ENCODE peak calls at places on chromosomes 1 and 21, in ten cellular contexts. One of them, this sample, is unnamed.

GRCh38 chr1:34994878-34995277 is 9.7 kb upstream of the TMEM35B start:
- DNase-seq in hepatocyte: no peak
- DNase-seq in A549: no peak
- DNase-seq in effector memory CD4-positive, alpha-beta T cell: no peak
- DNase-seq in Karpas-422: no peak
- DNase-seq in suprapubic skin: no peak
- DNase-seq in upper lobe of right lung: no peak
- DNase-seq in ovary: no peak
- DNase-seq in cardiac muscle cell: no peak
- DNase-seq in uterus: no peak
- DNase-seq in this sample: no peak

GRCh38 chr1:107914144-107914543 is 50.8 kb downstream of the VAV3 start:
- DNase-seq in ovary: no peak
- DNase-seq in A549: no peak
- DNase-seq in upper lobe of right lung: no peak
- DNase-seq in cardiac muscle cell: no peak
- DNase-seq in hepatocyte: no peak
- DNase-seq in Karpas-422: peak
- DNase-seq in uterus: no peak
- DNase-seq in effector memory CD4-positive, alpha-beta T cell: no peak
- DNase-seq in suprapubic skin: no peak
- DNase-seq in this sample: no peak

GRCh38 chr1:243495442-243496172 is 239.8 kb downstream of the SDCCAG8 start:
- DNase-seq in Karpas-422: no peak
- DNase-seq in A549: no peak
- DNase-seq in upper lobe of right lung: no peak
- DNase-seq in uterus: no peak
- DNase-seq in effector memory CD4-positive, alpha-beta T cell: no peak
- DNase-seq in hepatocyte: peak
- DNase-seq in ovary: no peak
- DNase-seq in suprapubic skin: no peak
- DNase-seq in cardiac muscle cell: no peak
- DNase-seq in this sample: no peak

GRCh38 chr1:147611021-147611426 is 59.3 kb downstream of the ACP6 start:
- DNase-seq in Karpas-422: no peak
- DNase-seq in ovary: no peak
- DNase-seq in effector memory CD4-positive, alpha-beta T cell: no peak
- DNase-seq in A549: no peak
- DNase-seq in cardiac muscle cell: no peak
- DNase-seq in suprapubic skin: no peak
- DNase-seq in uterus: no peak
- DNase-seq in hepatocyte: no peak
- DNase-seq in upper lobe of right lung: no peak
- DNase-seq in this sample: no peak

GRCh38 chr1:147643974-147644373 is 26.4 kb downstream of the ACP6 start:
- DNase-seq in uterus: no peak
- DNase-seq in effector memory CD4-positive, alpha-beta T cell: no peak
- DNase-seq in hepatocyte: no peak
- DNase-seq in A549: no peak
- DNase-seq in suprapubic skin: no peak
- DNase-seq in upper lobe of right lung: no peak
- DNase-seq in Karpas-422: no peak
- DNase-seq in ovary: no peak
- DNase-seq in cardiac muscle cell: no peak
- DNase-seq in this sample: no peak

GRCh38 chr1:153663211-153663610 is 4.7 kb downstream of the SNAPIN start:
- DNase-seq in A549: no peak
- DNase-seq in upper lobe of right lung: peak
- DNase-seq in Karpas-422: no peak
- DNase-seq in ovary: peak
- DNase-seq in suprapubic skin: peak
- DNase-seq in hepatocyte: no peak
- DNase-seq in cardiac muscle cell: no peak
- DNase-seq in effector memory CD4-positive, alpha-beta T cell: no peak
- DNase-seq in uterus: no peak
- DNase-seq in this sample: no peak

GRCh38 chr1:206495493-206496046 is 11.8 kb upstream of the RASSF5 start:
- DNase-seq in cardiac muscle cell: no peak
- DNase-seq in uterus: no peak
- DNase-seq in Karpas-422: no peak
- DNase-seq in effector memory CD4-positive, alpha-beta T cell: no peak
- DNase-seq in hepatocyte: no peak
- DNase-seq in suprapubic skin: no peak
- DNase-seq in A549: no peak
- DNase-seq in ovary: no peak
- DNase-seq in upper lobe of right lung: no peak
- DNase-seq in this sample: no peak

GRCh38 chr21:41953831-41954653 is at the start of gene C2CD2:
- DNase-seq in Karpas-422: no peak
- DNase-seq in upper lobe of right lung: peak
- DNase-seq in uterus: peak
- DNase-seq in cardiac muscle cell: peak
- DNase-seq in A549: peak
- DNase-seq in effector memory CD4-positive, alpha-beta T cell: no peak
- DNase-seq in suprapubic skin: no peak
- DNase-seq in ovary: peak
- DNase-seq in hepatocyte: peak
- DNase-seq in this sample: no peak

GRCh38 chr1:4057603-4058002 is 157.5 kb upstream of the C1orf174 start:
- DNase-seq in cardiac muscle cell: no peak
- DNase-seq in ovary: no peak
- DNase-seq in uterus: no peak
- DNase-seq in hepatocyte: no peak
- DNase-seq in Karpas-422: no peak
- DNase-seq in suprapubic skin: no peak
- DNase-seq in upper lobe of right lung: peak
- DNase-seq in effector memory CD4-positive, alpha-beta T cell: no peak
- DNase-seq in A549: no peak
- DNase-seq in this sample: no peak

GRCh38 chr1:151720974-151721787 is at the start of gene RIIAD1:
- DNase-seq in uterus: peak
- DNase-seq in A549: peak
- DNase-seq in effector memory CD4-positive, alpha-beta T cell: peak
- DNase-seq in ovary: peak
- DNase-seq in hepatocyte: peak
- DNase-seq in Karpas-422: peak
- DNase-seq in cardiac muscle cell: peak
- DNase-seq in upper lobe of right lung: no peak
- DNase-seq in suprapubic skin: no peak
- DNase-seq in this sample: no peak

GRCh38 chr1:117821782-117822447 is 107.5 kb downstream of the GDAP2 start:
- DNase-seq in A549: no peak
- DNase-seq in suprapubic skin: no peak
- DNase-seq in uterus: no peak
- DNase-seq in Karpas-422: no peak
- DNase-seq in upper lobe of right lung: no peak
- DNase-seq in effector memory CD4-positive, alpha-beta T cell: no peak
- DNase-seq in cardiac muscle cell: no peak
- DNase-seq in hepatocyte: peak
- DNase-seq in ovary: no peak
- DNase-seq in this sample: peak

GRCh38 chr1:87333692-87334347 is 5.1 kb downstream of the LMO4 start:
- DNase-seq in hepatocyte: no peak
- DNase-seq in uterus: no peak
- DNase-seq in A549: no peak
- DNase-seq in Karpas-422: no peak
- DNase-seq in effector memory CD4-positive, alpha-beta T cell: no peak
- DNase-seq in suprapubic skin: no peak
- DNase-seq in cardiac muscle cell: no peak
- DNase-seq in ovary: no peak
- DNase-seq in upper lobe of right lung: no peak
- DNase-seq in this sample: no peak

GRCh38 chr1:151720190-151720953 is 950 bp upstream of the RIIAD1 start:
- DNase-seq in cardiac muscle cell: peak
- DNase-seq in A549: no peak
- DNase-seq in uterus: no peak
- DNase-seq in upper lobe of right lung: no peak
- DNase-seq in Karpas-422: no peak
- DNase-seq in suprapubic skin: no peak
- DNase-seq in hepatocyte: no peak
- DNase-seq in effector memory CD4-positive, alpha-beta T cell: no peak
- DNase-seq in ovary: no peak
- DNase-seq in this sample: no peak

GRCh38 chr1:107936498-107937481 is 28.2 kb downstream of the VAV3 start:
- DNase-seq in ovary: no peak
- DNase-seq in upper lobe of right lung: no peak
- DNase-seq in suprapubic skin: peak
- DNase-seq in uterus: no peak
- DNase-seq in A549: no peak
- DNase-seq in hepatocyte: peak
- DNase-seq in effector memory CD4-positive, alpha-beta T cell: no peak
- DNase-seq in cardiac muscle cell: no peak
- DNase-seq in Karpas-422: peak
- DNase-seq in this sample: peak

GRCh38 chr1:225408249-225408648 is 19.6 kb downstream of the LBR start:
- DNase-seq in effector memory CD4-positive, alpha-beta T cell: no peak
- DNase-seq in suprapubic skin: no peak
- DNase-seq in Karpas-422: no peak
- DNase-seq in hepatocyte: no peak
- DNase-seq in uterus: no peak
- DNase-seq in A549: no peak
- DNase-seq in ovary: no peak
- DNase-seq in cardiac muscle cell: no peak
- DNase-seq in upper lobe of right lung: no peak
- DNase-seq in this sample: no peak

GRCh38 chr1:27868932-27869718 is 3.2 kb upstream of the THEMIS2 start:
- DNase-seq in uterus: no peak
- DNase-seq in suprapubic skin: no peak
- DNase-seq in cardiac muscle cell: no peak
- DNase-seq in hepatocyte: no peak
- DNase-seq in Karpas-422: peak
- DNase-seq in effector memory CD4-positive, alpha-beta T cell: peak
- DNase-seq in A549: no peak
- DNase-seq in upper lobe of right lung: peak
- DNase-seq in ovary: no peak
- DNase-seq in this sample: no peak
- H3K4me3 ChIP-seq in uterus: no peak
- H3K4me3 ChIP-seq in suprapubic skin: no peak
- H3K4me3 ChIP-seq in cardiac muscle cell: no peak
- H3K4me3 ChIP-seq in hepatocyte: no peak
- H3K4me3 ChIP-seq in Karpas-422: peak
- H3K4me3 ChIP-seq in effector memory CD4-positive, alpha-beta T cell: peak
- H3K4me3 ChIP-seq in A549: no peak
- H3K4me3 ChIP-seq in upper lobe of right lung: no peak
- H3K4me3 ChIP-seq in ovary: no peak
- H3K4me3 ChIP-seq in this sample: no peak

GRCh38 chr21:38986460-38987395 is 181.0 kb downstream of the ETS2 start:
- DNase-seq in uterus: no peak
- DNase-seq in cardiac muscle cell: no peak
- DNase-seq in hepatocyte: no peak
- DNase-seq in A549: no peak
- DNase-seq in Karpas-422: no peak
- DNase-seq in upper lobe of right lung: no peak
- DNase-seq in ovary: no peak
- DNase-seq in effector memory CD4-positive, alpha-beta T cell: no peak
- DNase-seq in suprapubic skin: no peak
- DNase-seq in this sample: no peak

GRCh38 chr21:38989097-38989744 is 183.5 kb downstream of the ETS2 start:
- DNase-seq in uterus: no peak
- DNase-seq in cardiac muscle cell: no peak
- DNase-seq in A549: no peak
- DNase-seq in suprapubic skin: no peak
- DNase-seq in hepatocyte: no peak
- DNase-seq in Karpas-422: no peak
- DNase-seq in effector memory CD4-positive, alpha-beta T cell: no peak
- DNase-seq in upper lobe of right lung: no peak
- DNase-seq in ovary: no peak
- DNase-seq in this sample: no peak

GRCh38 chr21:38987551-38988210 is 182.0 kb downstream of the ETS2 start:
- DNase-seq in effector memory CD4-positive, alpha-beta T cell: no peak
- DNase-seq in hepatocyte: no peak
- DNase-seq in uterus: no peak
- DNase-seq in suprapubic skin: no peak
- DNase-seq in cardiac muscle cell: no peak
- DNase-seq in Karpas-422: no peak
- DNase-seq in A549: no peak
- DNase-seq in upper lobe of right lung: no peak
- DNase-seq in ovary: no peak
- DNase-seq in this sample: no peak

GRCh38 chr21:38989745-38990423 is 184.2 kb downstream of the ETS2 start:
- DNase-seq in hepatocyte: peak
- DNase-seq in Karpas-422: no peak
- DNase-seq in ovary: peak
- DNase-seq in effector memory CD4-positive, alpha-beta T cell: no peak
- DNase-seq in uterus: peak
- DNase-seq in A549: no peak
- DNase-seq in cardiac muscle cell: peak
- DNase-seq in upper lobe of right lung: no peak
- DNase-seq in suprapubic skin: no peak
- DNase-seq in this sample: peak

GRCh38 chr21:38988211-38989096 is 182.7 kb downstream of the ETS2 start:
- DNase-seq in Karpas-422: no peak
- DNase-seq in hepatocyte: peak
- DNase-seq in uterus: no peak
- DNase-seq in upper lobe of right lung: no peak
- DNase-seq in effector memory CD4-positive, alpha-beta T cell: no peak
- DNase-seq in ovary: no peak
- DNase-seq in A549: no peak
- DNase-seq in suprapubic skin: peak
- DNase-seq in cardiac muscle cell: no peak
- DNase-seq in this sample: no peak
- H3K4me3 ChIP-seq in Karpas-422: no peak
- H3K4me3 ChIP-seq in hepatocyte: no peak
- H3K4me3 ChIP-seq in uterus: no peak
- H3K4me3 ChIP-seq in upper lobe of right lung: no peak
- H3K4me3 ChIP-seq in effector memory CD4-positive, alpha-beta T cell: no peak
- H3K4me3 ChIP-seq in ovary: no peak
- H3K4me3 ChIP-seq in A549: no peak
- H3K4me3 ChIP-seq in suprapubic skin: no peak
- H3K4me3 ChIP-seq in cardiac muscle cell: no peak
- H3K4me3 ChIP-seq in this sample: no peak

DNA sequence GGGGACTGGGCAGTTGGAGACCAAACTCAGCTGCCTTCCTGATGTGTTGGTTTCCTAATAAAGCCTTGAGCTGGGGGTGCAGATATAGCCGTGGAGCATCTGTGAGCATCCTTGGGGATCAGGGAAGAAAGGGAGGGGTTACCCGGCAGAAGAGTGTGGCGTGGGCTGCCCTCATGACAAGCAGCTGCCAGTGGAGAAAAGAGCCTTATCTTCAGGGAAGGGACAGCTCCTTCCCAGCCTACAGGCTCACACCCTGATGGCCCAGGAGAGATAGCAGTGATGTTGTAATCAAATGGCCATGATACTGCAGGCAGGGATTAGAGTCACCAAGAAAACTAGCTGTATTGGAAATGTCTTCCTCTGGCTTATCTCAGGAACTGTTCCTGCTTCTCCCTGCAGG is 10.8 kb upstream of the NFASC start:
- DNase-seq in A549: no peak
- DNase-seq in ovary: no peak
- DNase-seq in upper lobe of right lung: no peak
- DNase-seq in suprapubic skin: no peak
- DNase-seq in Karpas-422: no peak
- DNase-seq in cardiac muscle cell: no peak
- DNase-seq in hepatocyte: peak
- DNase-seq in effector memory CD4-positive, alpha-beta T cell: no peak
- DNase-seq in uterus: no peak
- DNase-seq in this sample: no peak
- H3K4me3 ChIP-seq in A549: no peak
- H3K4me3 ChIP-seq in ovary: no peak
- H3K4me3 ChIP-seq in upper lobe of right lung: no peak
- H3K4me3 ChIP-seq in suprapubic skin: no peak
- H3K4me3 ChIP-seq in Karpas-422: no peak
- H3K4me3 ChIP-seq in cardiac muscle cell: no peak
- H3K4me3 ChIP-seq in hepatocyte: no peak
- H3K4me3 ChIP-seq in effector memory CD4-positive, alpha-beta T cell: no peak
- H3K4me3 ChIP-seq in uterus: no peak
- H3K4me3 ChIP-seq in this sample: no peak

GRCh38 chr21:26170471-26171309 is at the start of gene APP:
- DNase-seq in hepatocyte: peak
- DNase-seq in ovary: peak
- DNase-seq in cardiac muscle cell: peak
- DNase-seq in Karpas-422: no peak
- DNase-seq in upper lobe of right lung: peak
- DNase-seq in uterus: peak
- DNase-seq in effector memory CD4-positive, alpha-beta T cell: peak
- DNase-seq in A549: peak
- DNase-seq in suprapubic skin: peak
- DNase-seq in this sample: peak
- H3K4me3 ChIP-seq in hepatocyte: peak
- H3K4me3 ChIP-seq in ovary: peak
- H3K4me3 ChIP-seq in cardiac muscle cell: peak
- H3K4me3 ChIP-seq in Karpas-422: no peak
- H3K4me3 ChIP-seq in upper lobe of right lung: peak
- H3K4me3 ChIP-seq in uterus: peak
- H3K4me3 ChIP-seq in effector memory CD4-positive, alpha-beta T cell: peak
- H3K4me3 ChIP-seq in A549: peak
- H3K4me3 ChIP-seq in suprapubic skin: peak
- H3K4me3 ChIP-seq in this sample: peak